ENCODE peak calls at places on chromosomes 16 and 17, in four cellular contexts. P, C, J and R are unnamed samples.

GRCh38 chr16:85259115-85259830 is 147.0 kb upstream of the CIBAR2 start:
- DNase-seq in J (no peak), C (no peak), P (no peak), R (no peak)

GRCh38 chr17:43713494-43714162 is 45.0 kb downstream of the SOST start:
- DNase-seq in P (peak; percentile 32), J (peak; percentile 43), C (no peak), R (no peak)

GRCh38 chr17:65062168-65062915 is 5.8 kb upstream of the GNA13 start:
- DNase-seq in P (no peak), J (no peak), C (no peak), R (no peak)

GRCh38 chr17:57080708-57081107 is 4.3 kb upstream of the AKAP1 start:
- DNase-seq in C (no peak), J (peak; percentile 17), P (no peak), R (no peak)

GRCh38 chr17:64331946-64332493 is 58.6 kb downstream of the PECAM1 start:
- DNase-seq in C (no peak), J (peak; percentile 76), P (peak; percentile 53), R (no peak)

GRCh38 chr17:79951361-79952264 is 84.1 kb downstream of the TBC1D16 start:
- DNase-seq in J (peak; percentile 93), C (no peak), P (no peak), R (peak; percentile 15)

GRCh38 chr16:82055728-82056549 is 20.9 kb downstream of the HSD17B2 start:
- DNase-seq in P (no peak), J (no peak), C (no peak), R (no peak)

GRCh38 chr16:11470676-11471415 is 115.9 kb downstream of the LITAF start:
- DNase-seq in P (no peak), C (no peak), J (peak; percentile 28), R (peak; percentile 8)

GRCh38 chr16:80824623-80825364 is 20.4 kb upstream of the CDYL2 start:
- DNase-seq in P (no peak), C (peak; percentile 8), J (peak; percentile 86), R (peak; percentile 45)

GRCh38 chr16:79395631-79396030 is 204.9 kb downstream of the MAF start:
- DNase-seq in P (no peak), J (no peak), C (no peak), R (no peak)

GRCh38 chr17:39069114-39069756 is 82.2 kb downstream of the PLXDC1 start:
- DNase-seq in P (no peak), C (no peak), J (peak; percentile 70), R (peak; percentile 60)

GRCh38 chr17:68498479-68499326 is 13.5 kb upstream of the PRKAR1A start:
- DNase-seq in J (no peak), P (no peak), C (no peak), R (no peak)

GRCh38 chr16:57960826-57961472 is 10.0 kb downstream of the CNGB1 start:
- DNase-seq in C (no peak), J (no peak), P (no peak), R (no peak)

GRCh38 chr17:37506678-37507077 is 17.0 kb downstream of the DUSP14 start:
- DNase-seq in P (no peak), C (no peak), J (peak; percentile 32), R (peak; percentile 31)
- TF ChIP-seq CTCF in P (peak; percentile 10), C (peak; percentile 19), J (peak; percentile 62), R (peak; percentile 69)

DNA sequence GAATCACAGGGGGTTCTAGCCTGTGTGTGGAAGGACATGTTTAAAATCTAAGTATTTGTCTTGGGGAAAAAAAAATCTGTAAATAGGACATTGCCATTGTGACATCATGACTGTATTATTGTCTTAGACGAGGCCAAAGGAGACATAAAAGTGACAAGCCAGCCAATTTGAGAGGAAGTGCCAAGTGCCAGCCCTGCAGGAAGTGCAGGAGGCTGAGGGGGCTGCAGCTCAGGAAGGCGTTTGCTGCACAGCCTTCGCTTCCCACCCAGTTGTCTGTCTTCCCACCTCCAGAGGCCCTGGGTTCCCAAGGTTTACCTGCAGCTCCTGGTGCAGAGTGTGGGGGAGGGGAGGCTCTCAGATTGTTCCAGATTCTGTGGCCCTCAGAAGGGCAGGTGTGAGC is 1.3 kb downstream of the ADCY7 start:
- DNase-seq in C (no peak), P (no peak), J (no peak), R (no peak)
- TF ChIP-seq CTCF in C (no peak), P (no peak), J (no peak), R (no peak)

GRCh38 chr17:82821554-82821953 is 18.3 kb downstream of the ZNF750 start:
- DNase-seq in P (no peak), C (no peak), J (no peak), R (no peak)

GRCh38 chr17:82825540-82826124 is 14.2 kb downstream of the ZNF750 start:
- DNase-seq in J (no peak), C (no peak), P (no peak), R (no peak)

GRCh38 chr17:82820278-82821251 is 19.3 kb downstream of the ZNF750 start:
- DNase-seq in J (no peak), P (no peak), C (no peak), R (no peak)

GRCh38 chr17:82822281-82822680 is 17.5 kb downstream of the ZNF750 start:
- DNase-seq in J (no peak), P (no peak), C (no peak), R (no peak)

DNA sequence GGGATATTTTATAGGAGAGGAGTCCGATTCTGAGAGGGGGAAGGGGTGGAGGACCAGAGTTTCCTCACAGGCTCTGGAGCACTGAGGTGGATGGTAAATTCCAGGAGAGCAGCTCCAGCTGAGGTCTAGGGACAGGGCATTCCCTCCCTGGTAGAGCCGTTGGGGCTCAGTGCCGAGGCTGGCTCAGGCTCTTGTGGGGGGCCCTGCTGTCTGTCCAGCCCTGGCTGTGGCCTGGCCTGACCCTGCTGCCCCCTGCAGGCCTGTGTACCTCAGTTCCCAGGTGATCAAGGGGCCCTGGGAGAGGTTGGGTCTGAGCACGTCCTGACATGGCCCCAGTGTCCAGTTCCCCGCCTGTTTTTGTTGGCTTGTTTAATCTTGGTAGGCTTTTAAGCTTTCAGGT is 16.8 kb downstream of the ZNF750 start:
- DNase-seq in J (no peak), P (no peak), C (no peak), R (no peak)
- TF ChIP-seq CTCF in J (peak; percentile 27), P (peak; percentile 13), C (no peak), R (peak; percentile 52)

GRCh38 chr16:31009120-31009519 is 1.3 kb downstream of the STX1B start:
- DNase-seq in P (no peak), J (no peak), C (no peak), R (no peak)
- TF ChIP-seq CTCF in P (no peak), J (no peak), C (no peak), R (no peak)